ENCODE peak calls at places on chromosomes 2 and 18, in seven cellular contexts. B is lower lobe of right lung, T is heart left ventricle, D is Panc1, X is ovary, I is fibroblast of lung, R is upper lobe of right lung. W is an unnamed sample.

GRCh38 chr2:151827564-151828142 is 568 bp downstream of the ARL5A start:
- DNase-seq in B (no peak), T (no peak), D (no peak), X (peak; percentile 23), I (peak; percentile 41), R (no peak), W (peak; percentile 21)

GRCh38 chr2:143160732-143161707 is 31.8 kb downstream of the ARHGAP15 start:
- DNase-seq in B (no peak), T (no peak), D (no peak), X (no peak), I (no peak), R (no peak), W (no peak)

GRCh38 chr2:39504790-39505335 is 67.8 kb upstream of the MAP4K3 start:
- DNase-seq in B (no peak), T (no peak), D (peak; percentile 46), X (peak; percentile 52), I (peak; percentile 84), R (no peak), W (no peak)

GRCh38 chr2:190935054-190935453 is 54.4 kb downstream of the GLS start:
- DNase-seq in B (no peak), T (no peak), D (no peak), X (no peak), I (no peak), R (no peak), W (no peak)

GRCh38 chr2:43000242-43001054 is 208.1 kb upstream of the HAAO start:
- DNase-seq in B (no peak), T (no peak), D (no peak), X (no peak), I (no peak), R (no peak), W (no peak)

GRCh38 chr18:70522183-70522582 is 233.3 kb downstream of the SOCS6 start:
- DNase-seq in B (no peak), T (no peak), D (no peak), X (no peak), I (no peak), R (no peak), W (no peak)

GRCh38 chr2:109719871-109720270 is 74.2 kb upstream of the RGPD5 start:
- DNase-seq in B (no peak), T (no peak), D (no peak), X (no peak), I (no peak), R (peak; percentile 33), W (no peak)

GRCh38 chr18:68847219-68847860 is 49.5 kb downstream of the CCDC102B start:
- DNase-seq in B (no peak), T (no peak), D (no peak), X (no peak), I (peak; percentile 35), R (no peak), W (no peak)

GRCh38 chr2:174787485-174788205 is 23.4 kb upstream of the CHRNA1 start:
- DNase-seq in B (no peak), T (no peak), D (no peak), X (no peak), I (peak; percentile 100), R (no peak), W (no peak)

GRCh38 chr2:69375494-69376353 is 11.3 kb downstream of the GFPT1 start:
- DNase-seq in B (no peak), T (no peak), D (no peak), X (no peak), I (peak; percentile 27), R (no peak), W (no peak)

GRCh38 chr2:216829533-216829932 is 30.3 kb downstream of the TNP1 start:
- DNase-seq in B (peak; percentile 53), T (peak; percentile 93), D (no peak), X (peak; percentile 87), I (peak; percentile 70), R (no peak), W (peak; percentile 40)

GRCh38 chr18:12046751-12047335 is 46.8 kb upstream of the ANKRD62 start:
- DNase-seq in B (no peak), T (no peak), D (no peak), X (no peak), I (no peak), R (no peak), W (no peak)

GRCh38 chr2:26001743-26002341 is 19.5 kb upstream of the KIF3C start:
- DNase-seq in B (peak; percentile 85), T (peak; percentile 81), D (no peak), X (peak; percentile 59), I (peak; percentile 54), R (peak; percentile 87), W (no peak)

GRCh38 chr18:29154196-29154757 is 977.3 kb upstream of the CDH2 start:
- DNase-seq in B (no peak), T (no peak), D (no peak), X (no peak), I (peak; percentile 82), R (no peak), W (peak; percentile 94)

GRCh38 chr2:147331790-147332419 is 512.9 kb upstream of the ACVR2A start:
- DNase-seq in B (no peak), T (no peak), D (no peak), X (no peak), I (peak; percentile 26), R (no peak), W (no peak)

GRCh38 chr2:54909006-54909405 is 141.2 kb downstream of the RTN4 start:
- DNase-seq in B (no peak), T (no peak), D (no peak), X (no peak), I (peak; percentile 47), R (no peak), W (no peak)

GRCh38 chr2:145842002-145842401 is 1322.1 kb upstream of the ZEB2 start:
- DNase-seq in B (no peak), T (no peak), D (no peak), X (no peak), I (no peak), R (no peak), W (peak; percentile 16)

GRCh38 chr18:422966-423365 is 77.5 kb downstream of the COLEC12 start:
- DNase-seq in B (no peak), T (no peak), D (no peak), X (no peak), I (no peak), R (no peak), W (no peak)
- H3K4me1 ChIP-seq in B (peaks cover 9% of the 10 kb centered on the region), T (peaks cover 18% of the 10 kb centered on the region), D (no peaks in the 10 kb centered on the region), X (no peaks in the 10 kb centered on the region), I (peaks cover 13% of the 10 kb centered on the region), R (no peaks in the 10 kb centered on the region), W (no peaks in the 10 kb centered on the region)

DNA sequence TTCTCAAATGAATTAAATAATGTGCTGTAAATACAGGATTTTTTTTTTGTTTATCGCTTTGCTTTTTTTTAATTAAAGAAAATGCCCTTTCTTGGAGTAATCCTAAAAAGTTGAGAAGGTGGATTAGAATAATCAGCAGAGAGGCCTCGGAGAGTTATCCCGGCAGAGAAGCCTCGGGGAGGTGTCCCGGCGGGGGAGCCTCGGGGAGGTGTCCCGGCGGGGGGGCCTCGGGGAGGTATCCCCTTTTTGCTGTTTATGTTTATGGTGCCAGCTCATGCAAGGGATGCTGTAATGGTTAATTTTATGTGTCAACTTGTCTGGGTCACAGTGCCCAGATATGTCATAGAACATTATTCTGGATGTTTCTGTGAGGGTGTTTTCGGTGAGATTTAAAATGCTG is 263.0 kb upstream of the TRIB2 start:
- DNase-seq in B (no peak), T (no peak), D (no peak), X (no peak), I (no peak), R (no peak), W (no peak)
- H3K4me1 ChIP-seq in B (peaks cover 36% of the 10 kb centered on the region), T (peaks cover 20% of the 10 kb centered on the region), D (no peaks in the 10 kb centered on the region), X (peaks cover 6% of the 10 kb centered on the region), I (peaks cover 18% of the 10 kb centered on the region), R (peaks cover 25% of the 10 kb centered on the region), W (no peaks in the 10 kb centered on the region)

DNA sequence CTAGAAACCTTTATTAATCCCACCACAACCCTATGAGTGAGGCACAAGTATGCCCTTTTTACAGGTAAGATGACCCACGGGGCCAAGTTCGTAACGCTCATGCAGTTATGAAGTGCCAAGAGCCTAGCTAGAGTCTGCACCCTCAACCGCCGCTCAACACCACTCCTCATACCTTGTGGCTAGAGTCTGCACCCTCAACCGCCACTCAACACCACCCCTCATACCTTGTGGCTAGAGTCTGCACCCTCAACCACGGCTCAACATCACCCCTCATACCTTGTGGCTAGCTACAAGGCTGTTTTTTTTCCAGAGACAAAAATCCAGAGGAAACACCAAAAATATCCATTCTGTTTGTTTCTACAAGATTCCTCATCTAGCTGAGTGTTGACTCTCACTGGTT is 4.6 kb downstream of the TXNL4A start:
- DNase-seq in B (peak; percentile 60), T (no peak), D (no peak), X (no peak), I (peak; percentile 71), R (no peak), W (no peak)
- H3K4me1 ChIP-seq in B (peaks cover 48% of the 10 kb centered on the region), T (peaks cover 39% of the 10 kb centered on the region), D (peaks cover 27% of the 10 kb centered on the region), X (peaks cover 3% of the 10 kb centered on the region), I (peaks cover 2% of the 10 kb centered on the region), R (peaks cover 33% of the 10 kb centered on the region), W (peaks cover 3% of the 10 kb centered on the region)

GRCh38 chr18:74896390-74896991 is 298.8 kb downstream of the ZNF407 start:
- DNase-seq in B (no peak), T (peak; percentile 37), D (peak; percentile 80), X (peak; percentile 23), I (no peak), R (peak; percentile 63), W (peak; percentile 43)

GRCh38 chr18:74901347-74902169 is 303.9 kb downstream of the ZNF407 start:
- DNase-seq in B (no peak), T (no peak), D (no peak), X (no peak), I (no peak), R (no peak), W (no peak)

GRCh38 chr18:74897971-74898657 is 300.4 kb downstream of the ZNF407 start:
- DNase-seq in B (no peak), T (no peak), D (no peak), X (no peak), I (peak; percentile 53), R (no peak), W (peak; percentile 30)

GRCh38 chr18:74899554-74899953 is 301.9 kb downstream of the ZNF407 start:
- DNase-seq in B (peak; percentile 59), T (peak; percentile 45), D (no peak), X (peak; percentile 53), I (no peak), R (no peak), W (no peak)

DNA sequence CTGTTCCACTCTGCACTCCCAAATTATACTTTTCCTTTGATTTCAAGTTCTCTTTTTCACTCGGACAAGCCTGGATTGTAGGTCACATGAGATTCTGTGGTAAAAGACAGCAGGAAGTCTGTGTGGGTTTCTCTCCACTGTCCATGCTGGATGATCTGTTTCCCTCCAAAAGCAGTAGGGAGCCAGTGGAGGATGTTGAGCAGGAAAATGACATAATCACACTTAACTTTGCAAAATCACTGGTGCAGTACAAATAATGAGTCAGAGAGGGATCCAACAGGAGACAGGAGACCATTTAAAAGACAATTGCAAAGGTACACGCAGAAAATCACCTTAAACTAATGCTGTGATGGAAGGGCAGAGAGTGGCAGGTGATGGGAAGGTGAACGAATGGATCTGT is 301.3 kb downstream of the ZNF407 start:
- DNase-seq in B (no peak), T (no peak), D (no peak), X (no peak), I (peak; percentile 55), R (no peak), W (no peak)
- H3K4me1 ChIP-seq in B (peaks cover 4% of the 10 kb centered on the region), T (no peaks in the 10 kb centered on the region), D (peaks cover 20% of the 10 kb centered on the region), X (peaks cover 10% of the 10 kb centered on the region), I (no peaks in the 10 kb centered on the region), R (peaks cover 3% of the 10 kb centered on the region), W (peaks cover 10% of the 10 kb centered on the region)

W was measured in foreskin keratinocyte.